ENCODE peak calls at places on chromosomes 12 and 14, in five cellular contexts. W is A549, J is HepG2, U is H1, Z is K562. L is an unnamed sample.

GRCh38 chr14:93937519-93937918 is 10.4 kb downstream of the FAM181A start:
- DNase-seq in W (no peak), J (no peak), U (no peak), Z (no peak), L (no peak)

GRCh38 chr14:89176090-89176757 is 240.8 kb downstream of the FOXN3 start:
- DNase-seq in W (no peak), J (no peak), U (no peak), Z (no peak), L (no peak)

GRCh38 chr12:119835068-119835467 is 42.1 kb downstream of the CIT start:
- DNase-seq in W (no peak), J (no peak), U (no peak), Z (no peak), L (no peak)

GRCh38 chr14:96512122-96512521 is 9.9 kb downstream of the PAPOLA start:
- DNase-seq in W (no peak), J (no peak), U (no peak), Z (no peak), L (no peak)

GRCh38 chr12:12612403-12612802 is 727 bp downstream of the CREBL2 start:
- DNase-seq in W (peak), J (peak), U (no peak), Z (peak), L (no peak)

GRCh38 chr12:26130728-26131127 is 5.9 kb upstream of the BHLHE41 start:
- DNase-seq in W (no peak), J (no peak), U (no peak), Z (no peak), L (no peak)

GRCh38 chr12:1533205-1533601 is 61.2 kb downstream of the FBXL14 start:
- DNase-seq in W (no peak), J (no peak), U (no peak), Z (peak), L (peak)

GRCh38 chr12:53102883-53103807 is at the start of gene SOAT2:
- DNase-seq in W (no peak), J (peak), U (no peak), Z (peak), L (peak)

GRCh38 chr12:57983150-57983857 is 41.9 kb downstream of the ATP23 start:
- DNase-seq in W (no peak), J (peak), U (peak), Z (no peak), L (no peak)

GRCh38 chr12:123149828-123150272 is 1.0 kb downstream of the PITPNM2 start:
- DNase-seq in W (peak), J (no peak), U (no peak), Z (no peak), L (no peak)

GRCh38 chr12:587132-587531 is 76.1 kb downstream of the NINJ2 start:
- DNase-seq in W (no peak), J (no peak), U (no peak), Z (no peak), L (no peak)

GRCh38 chr14:33063521-33063920 is 124.8 kb downstream of the NPAS3 start:
- DNase-seq in W (no peak), J (no peak), U (no peak), Z (no peak), L (no peak)

GRCh38 chr14:19800282-19801117 is 3.1 kb upstream of the OR4N2 start:
- DNase-seq in W (no peak), J (no peak), U (no peak), Z (no peak), L (no peak)

GRCh38 chr12:75831413-75831812 is 200.2 kb downstream of the PHLDA1 start:
- DNase-seq in W (no peak), J (no peak), U (no peak), Z (no peak), L (no peak)

GRCh38 chr14:31770271-31770670 is 209.1 kb downstream of the NUBPL start:
- DNase-seq in W (no peak), J (no peak), U (no peak), Z (no peak), L (no peak)

GRCh38 chr14:29521526-29522137 is 406.0 kb downstream of the PRKD1 start:
- DNase-seq in W (no peak), J (no peak), U (peak), Z (no peak), L (no peak)

GRCh38 chr14:99966912-99967311 is 98.3 kb upstream of the EVL start:
- DNase-seq in W (no peak), J (no peak), U (no peak), Z (no peak), L (no peak)

GRCh38 chr14:53156238-53156637 is 3.1 kb upstream of the DDHD1 start:
- DNase-seq in W (no peak), J (no peak), U (no peak), Z (no peak), L (no peak)

GRCh38 chr14:75457024-75457390 is 29.2 kb downstream of the JDP2 start:
- DNase-seq in W (no peak), J (no peak), U (no peak), Z (no peak), L (no peak)

GRCh38 chr12:98743362-98743953 is 98.4 kb downstream of the APAF1 start:
- DNase-seq in W (peak), J (peak), U (peak), Z (peak), L (no peak)

GRCh38 chr12:52156757-52157565 is 34.9 kb downstream of the KRT80 start:
- DNase-seq in W (peak), J (peak), U (peak), Z (peak), L (no peak)

GRCh38 chr14:61468063-61468825 is 146.9 kb downstream of the PRKCH start:
- DNase-seq in W (no peak), J (no peak), U (peak), Z (no peak), L (no peak)

GRCh38 chr12:527241-527640 is 67.5 kb downstream of the B4GALNT3 start:
- DNase-seq in W (no peak), J (no peak), U (no peak), Z (no peak), L (no peak)

GRCh38 chr14:52755607-52756316 is 25.8 kb downstream of the STYX start:
- DNase-seq in W (no peak), J (peak), U (no peak), Z (no peak), L (no peak)

GRCh38 chr14:103770902-103771301 is 55.3 kb downstream of the ZFYVE21 start:
- DNase-seq in W (no peak), J (no peak), U (no peak), Z (no peak), L (no peak)

GRCh38 chr12:50149311-50149710 is 17.9 kb downstream of the CERS5 start:
- DNase-seq in W (no peak), J (no peak), U (no peak), Z (no peak), L (no peak)

GRCh38 chr12:27243804-27244679 is at the start of gene STK38L:
- DNase-seq in W (peak), J (peak), U (peak), Z (peak), L (peak)

GRCh38 chr14:61950340-61950739 is 188.1 kb downstream of the SNAPC1 start:
- DNase-seq in W (no peak), J (no peak), U (no peak), Z (no peak), L (no peak)

GRCh38 chr14:106528717-106529116 is 1002.3 kb downstream of the TMEM121 start:
- DNase-seq in W (no peak), J (no peak), U (no peak), Z (no peak), L (no peak)

GRCh38 chr12:115336506-115336905 is 652.5 kb upstream of the TBX3 start:
- DNase-seq in W (no peak), J (no peak), U (no peak), Z (no peak), L (no peak)

GRCh38 chr14:40058916-40059897 is 627.0 kb upstream of the FBXO33 start:
- DNase-seq in W (no peak), J (no peak), U (no peak), Z (no peak), L (no peak)

GRCh38 chr14:102454711-102455110 is 54.9 kb downstream of the ANKRD9 start:
- DNase-seq in W (no peak), J (no peak), U (no peak), Z (no peak), L (no peak)

GRCh38 chr14:80059041-80059440 is 152.3 kb downstream of the DIO2 start:
- DNase-seq in W (no peak), J (no peak), U (no peak), Z (no peak), L (no peak)

GRCh38 chr12:80056845-80057244 is 42.5 kb upstream of the OTOGL start:
- DNase-seq in W (no peak), J (no peak), U (no peak), Z (no peak), L (no peak)

GRCh38 chr12:71585218-71585617 is 78.4 kb downstream of the ZFC3H1 start:
- DNase-seq in W (no peak), J (no peak), U (no peak), Z (no peak), L (no peak)

GRCh38 chr12:39048395-39048794 is 143.0 kb upstream of the CPNE8 start:
- DNase-seq in W (no peak), J (no peak), U (no peak), Z (no peak), L (no peak)

GRCh38 chr12:44976246-44976645 is 74.7 kb downstream of the DBX2 start:
- DNase-seq in W (no peak), J (no peak), U (no peak), Z (no peak), L (no peak)

GRCh38 chr12:44968960-44969359 is 81.9 kb downstream of the DBX2 start:
- DNase-seq in W (no peak), J (no peak), U (no peak), Z (no peak), L (no peak)

GRCh38 chr12:44972746-44973421 is 78.0 kb downstream of the DBX2 start:
- DNase-seq in W (peak), J (peak), U (no peak), Z (peak), L (no peak)
- TF ChIP-seq KDM1A in W (no peak), J (no peak), U (no peak), Z (no peak), L (no peak)

GRCh38 chr12:3713483-3713882 is 39.4 kb downstream of the CRACR2A start:
- DNase-seq in W (no peak), J (no peak), U (peak), Z (no peak), L (no peak)
- TF ChIP-seq KDM1A in W (no peak), J (no peak), U (no peak), Z (no peak), L (no peak)

GRCh38 chr14:88023658-88024187 is 18.8 kb downstream of the GPR65 start:
- DNase-seq in W (no peak), J (peak), U (no peak), Z (peak), L (no peak)

GRCh38 chr14:88026890-88027289 is 22.0 kb downstream of the GPR65 start:
- DNase-seq in W (no peak), J (no peak), U (no peak), Z (no peak), L (no peak)

GRCh38 chr14:88030079-88030478 is 25.1 kb downstream of the GPR65 start:
- DNase-seq in W (no peak), J (no peak), U (no peak), Z (no peak), L (no peak)

GRCh38 chr14:88029500-88029899 is 24.6 kb downstream of the GPR65 start:
- DNase-seq in W (no peak), J (no peak), U (no peak), Z (no peak), L (no peak)

DNA sequence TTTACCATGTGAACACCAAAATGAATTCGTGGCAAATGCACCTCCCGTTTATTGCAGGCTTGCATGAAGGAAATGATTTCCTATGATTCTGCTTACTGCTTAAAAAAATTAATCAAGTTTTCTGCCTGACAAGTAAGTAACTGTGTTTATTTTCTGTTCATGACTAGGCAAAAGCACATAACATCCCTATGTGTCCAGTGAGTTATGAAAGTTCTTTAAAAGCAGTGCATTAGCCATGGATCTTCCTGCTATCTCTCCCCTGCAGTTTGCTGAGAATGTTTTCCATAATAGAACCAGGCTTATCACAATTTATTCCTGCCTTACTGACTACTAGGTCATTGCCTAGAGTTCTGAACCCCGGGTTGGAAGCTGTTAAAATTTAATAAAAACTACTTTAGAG is 20.4 kb downstream of the GPR65 start:
- DNase-seq in W (no peak), J (no peak), U (no peak), Z (peak), L (no peak)
- TF ChIP-seq KDM1A in W (no peak), J (no peak), U (no peak), Z (no peak), L (no peak)

DNA sequence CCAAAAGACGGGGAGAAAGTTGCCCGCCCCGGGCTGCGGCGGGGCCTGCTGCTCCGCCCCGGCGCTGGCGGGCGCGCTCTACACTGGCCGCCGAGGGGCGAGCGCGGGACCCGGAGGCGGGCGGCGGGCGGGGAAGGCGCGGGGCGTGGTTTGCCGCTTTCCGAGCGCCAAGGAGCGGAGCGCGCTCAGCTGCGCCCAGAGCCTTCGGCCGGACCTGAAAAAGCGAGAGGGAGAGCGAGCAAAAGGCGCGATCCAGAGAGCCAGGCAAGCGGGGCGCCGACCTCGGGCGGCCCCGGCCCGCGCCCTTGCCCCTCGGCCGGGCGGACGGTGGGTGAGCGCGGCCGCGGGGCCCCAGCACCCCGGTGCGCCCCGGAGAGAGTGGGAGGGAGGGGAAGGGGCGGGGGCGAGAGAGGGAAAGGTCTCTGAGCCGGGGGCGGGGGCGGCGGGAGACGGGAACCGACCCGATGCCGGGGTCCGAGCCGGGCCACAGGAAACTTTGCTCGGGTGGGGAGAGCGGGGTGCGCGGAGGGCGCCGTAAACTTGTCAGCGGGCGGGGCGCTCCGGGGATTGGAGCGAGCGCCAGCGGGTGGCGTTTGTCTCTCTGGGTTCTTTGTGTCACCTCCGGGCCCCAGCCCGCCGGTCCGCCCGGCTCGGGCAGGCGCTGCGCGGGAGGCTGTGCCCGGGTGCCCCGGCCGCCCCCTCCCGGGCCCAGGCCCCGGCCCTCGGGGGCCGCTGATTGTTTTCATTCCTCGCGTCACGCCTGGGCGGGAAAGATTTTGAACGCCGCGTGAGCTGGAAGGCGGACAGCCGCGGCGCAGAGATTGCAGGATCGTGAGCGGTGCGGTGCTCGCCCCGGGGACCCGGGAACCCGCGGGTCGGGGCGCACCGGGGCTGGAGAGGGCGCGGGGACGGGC is at the start of gene SYNE2:
- DNase-seq in W (peak), J (peak), U (peak), Z (peak), L (no peak)
- TF ChIP-seq KDM1A in W (no peak), J (no peak), U (no peak), Z (no peak), L (no peak)

GRCh38 chr12:110501378-110501721 is 561 bp downstream of the VPS29 start:
- DNase-seq in W (peak), J (peak), U (no peak), Z (no peak), L (no peak)
- TF ChIP-seq KDM1A in W (no peak), J (no peak), U (no peak), Z (no peak), L (no peak)

GRCh38 chr12:89417246-89417977 is 65.1 kb upstream of the DUSP6 start:
- DNase-seq in W (no peak), J (no peak), U (no peak), Z (no peak), L (no peak)
- TF ChIP-seq KDM1A in W (no peak), J (no peak), U (no peak), Z (no peak), L (no peak)

GRCh38 chr12:87779016-87779415 is 250.2 kb downstream of the C12orf50 start:
- DNase-seq in W (peak), J (no peak), U (no peak), Z (no peak), L (no peak)
- TF ChIP-seq KDM1A in W (no peak), J (no peak), U (no peak), Z (no peak), L (no peak)

GRCh38 chr14:95301527-95302187 is 18.1 kb downstream of the CLMN start:
- DNase-seq in W (no peak), J (no peak), U (no peak), Z (no peak), L (no peak)

GRCh38 chr14:95300697-95301526 is 18.8 kb downstream of the CLMN start:
- DNase-seq in W (no peak), J (peak), U (no peak), Z (no peak), L (no peak)

GRCh38 chr14:95297832-95298231 is 21.9 kb downstream of the CLMN start:
- DNase-seq in W (no peak), J (no peak), U (no peak), Z (no peak), L (no peak)

GRCh38 chr14:95299271-95299670 is 20.4 kb downstream of the CLMN start:
- DNase-seq in W (no peak), J (no peak), U (no peak), Z (no peak), L (no peak)

DNA sequence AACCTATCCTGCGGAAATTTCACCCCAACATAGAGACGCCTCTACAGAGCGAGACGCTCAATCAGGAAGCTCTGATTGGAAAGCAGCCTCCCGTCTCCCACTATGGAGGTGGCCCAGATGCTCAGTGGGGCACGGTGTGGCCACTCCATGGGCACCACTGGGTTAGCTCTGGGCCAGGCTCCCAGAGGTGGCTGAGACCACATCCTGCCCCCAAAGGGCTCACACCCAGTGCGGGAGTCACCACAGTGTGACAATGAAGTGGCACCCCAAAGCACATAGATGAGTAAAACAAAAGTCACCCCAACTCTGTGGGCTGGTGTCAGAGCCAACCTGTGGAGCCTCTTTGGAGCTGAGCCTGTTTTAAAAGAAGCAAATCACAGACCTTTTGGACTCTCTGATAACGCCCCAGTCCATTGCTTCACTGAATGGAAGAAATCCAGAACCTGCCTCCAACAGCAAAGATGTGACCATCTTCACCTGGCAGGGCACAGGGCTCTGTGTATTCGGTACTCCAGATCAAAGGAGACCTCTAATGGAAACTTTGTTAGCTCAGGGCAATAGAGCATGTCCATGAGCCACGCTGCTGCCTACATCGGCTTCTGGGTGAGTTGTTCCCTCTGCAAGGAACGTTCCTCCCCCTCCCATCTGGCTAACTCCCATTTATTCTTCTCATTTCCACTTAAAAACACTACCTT is 19.6 kb downstream of the CLMN start:
- DNase-seq in W (no peak), J (peak), U (no peak), Z (no peak), L (no peak)
- TF ChIP-seq KDM1A in W (no peak), J (no peak), U (no peak), Z (no peak), L (no peak)

GRCh38 chr12:43102506-43103269 is 449.3 kb downstream of the ADAMTS20 start:
- DNase-seq in W (no peak), J (no peak), U (no peak), Z (no peak), L (no peak)
- TF ChIP-seq KDM1A in W (no peak), J (no peak), U (no peak), Z (no peak), L (no peak)

L was measured in GM12878.